ENCODE peak calls at places on chromosomes 2 and 18, in six cellular contexts. C, G, N, Z, U and E are unnamed samples.

GRCh38 chr18:44715245-44715644 is 34.6 kb downstream of the SETBP1 start:
- DNase-seq in C (no peak), G (no peak), N (peak), Z (no peak), U (no peak), E (no peak)

GRCh38 chr18:24270358-24270936 is 127.2 kb downstream of the OSBPL1A start:
- DNase-seq in C (no peak), G (peak), N (no peak), Z (no peak), U (no peak), E (no peak)

GRCh38 chr18:56926740-56927139 is 220.1 kb upstream of the BOD1L2 start:
- DNase-seq in C (no peak), G (no peak), N (no peak), Z (no peak), U (no peak), E (no peak)

GRCh38 chr2:19949071-19949470 is 40.8 kb downstream of the WDR35 start:
- DNase-seq in C (no peak), G (peak), N (no peak), Z (no peak), U (no peak), E (no peak)

GRCh38 chr18:62587689-62588088 is 64.9 kb downstream of the ZCCHC2 start:
- DNase-seq in C (no peak), G (no peak), N (no peak), Z (no peak), U (no peak), E (no peak)

GRCh38 chr2:160051374-160051800 is 11.0 kb downstream of the PLA2R1 start:
- DNase-seq in C (no peak), G (no peak), N (no peak), Z (no peak), U (no peak), E (no peak)

GRCh38 chr2:143058795-143059194 is 70.4 kb upstream of the ARHGAP15 start:
- DNase-seq in C (no peak), G (no peak), N (no peak), Z (no peak), U (no peak), E (no peak)

GRCh38 chr2:130864830-130865229 is 28.1 kb downstream of the ARHGEF4 start:
- DNase-seq in C (peak), G (peak), N (no peak), Z (no peak), U (no peak), E (peak)

GRCh38 chr2:64645014-64645418 is 8.7 kb downstream of the SERTAD2 start:
- DNase-seq in C (peak), G (peak), N (peak), Z (no peak), U (peak), E (no peak)

GRCh38 chr18:3245853-3246635 is 1.6 kb upstream of the MYL12A start:
- DNase-seq in C (peak), G (peak), N (peak), Z (peak), U (peak), E (peak)

GRCh38 chr2:57180042-57180567 is 866.5 kb upstream of the VRK2 start:
- DNase-seq in C (no peak), G (peak), N (peak), Z (no peak), U (no peak), E (no peak)

GRCh38 chr2:219500135-219500534 is 1.4 kb downstream of the GMPPA start:
- DNase-seq in C (no peak), G (peak), N (peak), Z (no peak), U (no peak), E (no peak)

GRCh38 chr2:154686162-154686561 is 12.3 kb upstream of the KCNJ3 start:
- DNase-seq in C (no peak), G (no peak), N (no peak), Z (no peak), U (no peak), E (no peak)

GRCh38 chr18:9413586-9413985 is 61.7 kb upstream of the RALBP1 start:
- DNase-seq in C (no peak), G (peak), N (peak), Z (no peak), U (no peak), E (no peak)

GRCh38 chr2:172247203-172247602 is 144.5 kb upstream of the DLX2 start:
- DNase-seq in C (no peak), G (no peak), N (no peak), Z (no peak), U (no peak), E (no peak)

GRCh38 chr2:191432121-191432520 is 186.9 kb downstream of the MYO1B start:
- DNase-seq in C (no peak), G (peak), N (no peak), Z (no peak), U (no peak), E (no peak)

GRCh38 chr18:23071285-23071684 is 64.0 kb upstream of the CABLES1 start:
- DNase-seq in C (no peak), G (peak), N (no peak), Z (peak), U (no peak), E (no peak)

GRCh38 chr2:160022162-160022561 is 40.3 kb downstream of the PLA2R1 start:
- DNase-seq in C (no peak), G (no peak), N (no peak), Z (no peak), U (no peak), E (no peak)

DNA sequence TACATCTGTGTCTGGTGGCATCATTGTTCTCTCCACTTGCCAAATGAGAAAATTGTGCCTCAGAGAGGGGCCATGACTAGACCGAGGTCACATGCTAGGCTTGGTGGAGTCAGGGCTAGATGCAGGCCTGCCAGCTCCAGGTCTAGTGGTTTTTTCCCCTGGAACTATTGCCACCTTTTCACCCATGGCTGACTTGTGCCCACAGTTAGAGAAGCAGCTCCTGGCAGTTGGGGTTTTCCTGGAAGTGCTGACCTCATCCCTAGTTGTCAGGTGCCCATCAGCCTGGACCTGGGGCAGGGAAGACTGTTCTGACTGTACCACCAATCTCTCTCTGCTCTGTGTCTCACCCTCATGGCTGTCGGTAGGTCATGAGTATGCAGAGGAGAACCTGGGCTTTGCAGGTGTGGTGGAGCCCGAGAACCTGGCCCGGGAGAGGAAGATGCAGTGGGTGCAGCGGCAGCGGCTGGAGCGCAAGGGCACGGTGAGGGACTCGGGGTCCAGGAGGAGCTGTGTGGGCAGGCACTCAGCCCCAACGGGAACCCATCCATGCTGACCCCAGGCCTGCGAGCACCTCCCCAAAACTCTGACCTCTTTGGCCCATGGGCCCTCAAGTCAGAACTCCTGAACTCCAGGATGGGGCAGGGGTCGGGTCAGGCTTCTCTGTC is 12.4 kb upstream of the CATIP start:
- DNase-seq in C (no peak), G (no peak), N (no peak), Z (no peak), U (no peak), E (no peak)
- H3K4me3 ChIP-seq in C (no peak), G (no peak), N (no peak), Z (no peak), U (no peak), E (no peak)

DNA sequence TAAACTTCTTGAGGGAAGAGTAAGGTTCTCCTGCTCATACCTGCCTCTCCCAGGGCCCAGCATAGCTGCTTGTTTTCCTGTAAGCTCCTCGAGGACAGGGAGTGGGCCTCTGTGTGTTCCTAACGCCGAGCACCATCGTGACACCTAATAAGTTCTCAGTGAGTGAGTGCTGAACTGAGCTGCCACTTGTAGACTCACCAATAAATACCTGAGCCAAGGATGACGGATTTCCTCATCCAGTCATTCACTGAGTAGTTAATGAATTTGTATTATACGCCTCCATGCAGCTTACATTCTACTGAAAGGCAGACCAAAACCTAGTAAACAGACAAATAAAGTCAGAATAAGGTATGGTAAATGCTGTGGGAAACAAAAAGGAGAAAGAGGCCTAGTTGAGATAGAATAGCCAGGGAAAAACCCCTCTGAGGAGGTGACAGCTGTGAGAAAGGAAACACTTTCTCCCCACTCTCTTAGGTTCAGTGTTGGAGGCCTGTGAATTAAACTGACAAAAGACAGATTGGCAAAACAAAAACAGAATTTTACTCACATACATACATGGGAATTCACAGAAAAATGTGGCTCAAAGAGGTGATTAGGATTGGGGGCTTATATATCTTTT is 138.6 kb downstream of the B3GNT2 start:
- DNase-seq in C (no peak), G (no peak), N (no peak), Z (no peak), U (no peak), E (no peak)
- H3K27ac ChIP-seq in C (no peak), G (no peak), N (no peak), Z (no peak), U (no peak), E (no peak)

GRCh38 chr2:126674075-126674744 is 18.3 kb downstream of the GYPC start:
- DNase-seq in C (no peak), G (no peak), N (no peak), Z (no peak), U (no peak), E (no peak)
- H3K4me3 ChIP-seq in C (no peak), G (no peak), N (no peak), Z (no peak), U (no peak), E (no peak)

DNA sequence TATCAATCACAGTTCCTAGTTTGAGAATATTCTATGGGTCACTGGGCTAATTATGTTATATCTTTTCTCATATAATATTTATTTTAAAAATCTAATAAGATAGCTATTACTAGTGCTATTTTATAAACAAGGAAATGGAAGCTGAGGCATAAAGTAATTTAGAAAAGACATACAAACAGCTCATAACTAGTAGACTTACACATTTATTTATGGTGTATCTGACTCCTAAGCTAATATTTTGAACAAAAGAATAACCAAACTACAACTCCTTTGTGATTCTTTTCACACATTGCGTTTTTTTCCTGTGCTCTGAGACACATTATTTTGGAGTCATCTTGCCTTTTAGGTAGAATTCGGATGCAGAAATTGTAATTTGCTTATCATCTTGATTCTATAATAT is 742.0 kb upstream of the LRRTM4 start:
- DNase-seq in C (no peak), G (no peak), N (no peak), Z (no peak), U (no peak), E (no peak)
- H3K27ac ChIP-seq in C (no peak), G (no peak), N (no peak), Z (no peak), U (no peak), E (no peak)

GRCh38 chr2:28662468-28663095 is 89.0 kb upstream of the PPP1CB start:
- DNase-seq in C (no peak), G (peak), N (peak), Z (no peak), U (no peak), E (no peak)

GRCh38 chr2:28664120-28664842 is 87.3 kb upstream of the PPP1CB start:
- DNase-seq in C (no peak), G (peak), N (peak), Z (no peak), U (peak), E (no peak)

GRCh38 chr2:28661589-28662001 is 90.0 kb upstream of the PPP1CB start:
- DNase-seq in C (peak), G (peak), N (peak), Z (no peak), U (no peak), E (no peak)

GRCh38 chr2:28662044-28662443 is 89.6 kb upstream of the PPP1CB start:
- DNase-seq in C (no peak), G (no peak), N (peak), Z (no peak), U (no peak), E (no peak)

DNA sequence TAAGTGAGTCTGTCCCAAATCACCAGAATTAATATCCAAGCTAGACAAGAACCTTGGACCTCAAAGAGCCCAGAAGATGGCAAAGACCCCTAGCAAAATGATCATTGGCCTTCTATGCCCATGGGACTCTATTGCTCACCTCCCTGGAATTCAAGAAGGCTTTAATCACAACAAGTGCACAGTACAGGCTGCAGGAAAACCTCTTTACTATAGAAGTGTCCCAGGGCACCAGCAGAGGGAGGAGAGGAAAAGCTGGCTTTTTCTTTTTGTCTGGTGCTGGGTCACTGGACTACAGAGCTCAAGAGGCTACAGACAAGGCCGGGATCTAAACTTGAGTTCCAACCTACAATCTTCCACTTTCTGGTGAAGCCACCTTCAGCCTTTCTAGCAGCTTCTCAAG is 88.3 kb upstream of the PPP1CB start:
- DNase-seq in C (no peak), G (peak), N (peak), Z (no peak), U (no peak), E (no peak)
- H3K4me3 ChIP-seq in C (no peak), G (no peak), N (no peak), Z (no peak), U (no peak), E (no peak)

DNA sequence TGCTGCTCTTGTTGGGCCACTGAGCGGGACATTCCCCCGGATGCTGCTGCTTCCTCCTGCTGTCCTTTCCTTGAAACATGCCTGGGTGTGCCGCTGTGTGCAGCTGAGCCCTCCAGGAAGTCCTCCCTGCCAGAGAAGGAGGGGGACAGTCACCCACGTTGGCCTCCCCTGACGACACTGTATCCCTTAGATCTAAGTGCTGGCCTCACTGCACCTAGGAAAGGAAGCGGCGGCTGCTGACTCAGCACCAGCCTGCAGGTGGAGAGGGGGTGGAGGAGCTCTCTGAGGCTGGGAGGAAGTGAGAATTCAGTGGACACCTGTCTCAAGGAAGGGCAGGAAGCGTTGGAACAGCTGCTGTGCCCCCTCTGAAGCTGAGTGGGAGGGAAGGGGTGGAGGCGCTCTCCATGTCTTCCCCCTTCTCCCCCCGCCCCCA is 239.8 kb downstream of the HAUS1 start:
- DNase-seq in C (no peak), G (no peak), N (no peak), Z (peak), U (no peak), E (no peak)
- H3K27ac ChIP-seq in C (no peak), G (no peak), N (no peak), Z (peak), U (no peak), E (peak)

GRCh38 chr2:44768438-44769236 is 172.9 kb upstream of the SIX3 start:
- DNase-seq in C (no peak), G (no peak), N (no peak), Z (no peak), U (peak), E (no peak)
- H3K4me3 ChIP-seq in C (no peak), G (no peak), N (peak), Z (no peak), U (peak), E (no peak)